ENCODE peak calls at places on chromosome 12, in four cellular contexts. One of them, this sample, is unnamed.

GRCh38 chr12:121069206-121069605 is 30.2 kb upstream of the OASL start:
- DNase-seq in HepG2: no peak
- DNase-seq in K562: no peak
- DNase-seq in GM12878: no peak
- DNase-seq in this sample: no peak

GRCh38 chr12:8081228-8081920 is 700 bp upstream of the NECAP1 start:
- DNase-seq in HepG2: no peak
- DNase-seq in K562: peak
- DNase-seq in GM12878: no peak
- DNase-seq in this sample: no peak

GRCh38 chr12:25982416-25982815 is 23.9 kb downstream of the RASSF8 start:
- DNase-seq in HepG2: no peak
- DNase-seq in K562: no peak
- DNase-seq in GM12878: no peak
- DNase-seq in this sample: no peak

GRCh38 chr12:105278043-105278697 is 42.2 kb upstream of the APPL2 start:
- DNase-seq in HepG2: peak
- DNase-seq in K562: no peak
- DNase-seq in GM12878: no peak
- DNase-seq in this sample: no peak

GRCh38 chr12:115542656-115543055 is 734.8 kb downstream of the MED13L start:
- DNase-seq in HepG2: peak
- DNase-seq in K562: no peak
- DNase-seq in GM12878: no peak
- DNase-seq in this sample: no peak

GRCh38 chr12:81034926-81035325 is 43.0 kb upstream of the ACSS3 start:
- DNase-seq in HepG2: peak
- DNase-seq in K562: no peak
- DNase-seq in GM12878: no peak
- DNase-seq in this sample: no peak

GRCh38 chr12:29741342-29742241 is 42.1 kb downstream of the TMTC1 start:
- DNase-seq in HepG2: no peak
- DNase-seq in K562: no peak
- DNase-seq in GM12878: no peak
- DNase-seq in this sample: no peak

GRCh38 chr12:81128930-81129554 is 51.2 kb downstream of the ACSS3 start:
- DNase-seq in HepG2: peak
- DNase-seq in K562: peak
- DNase-seq in GM12878: peak
- DNase-seq in this sample: peak

GRCh38 chr12:114238808-114239207 is 167.1 kb downstream of the TBX5 start:
- DNase-seq in HepG2: no peak
- DNase-seq in K562: no peak
- DNase-seq in GM12878: no peak
- DNase-seq in this sample: no peak

GRCh38 chr12:53696285-53696654 is 20.4 kb upstream of the ATP5MC2 start:
- DNase-seq in HepG2: peak
- DNase-seq in K562: peak
- DNase-seq in GM12878: peak
- DNase-seq in this sample: peak

GRCh38 chr12:38144601-38145436 is 171.8 kb upstream of the ALG10B start:
- DNase-seq in HepG2: no peak
- DNase-seq in K562: no peak
- DNase-seq in GM12878: no peak
- DNase-seq in this sample: no peak

GRCh38 chr12:2641761-2642160 is 153.0 kb upstream of the FKBP4 start:
- DNase-seq in HepG2: no peak
- DNase-seq in K562: no peak
- DNase-seq in GM12878: no peak
- DNase-seq in this sample: peak

GRCh38 chr12:27521066-27521465 is 2.9 kb upstream of the PPFIBP1 start:
- DNase-seq in HepG2: no peak
- DNase-seq in K562: peak
- DNase-seq in GM12878: no peak
- DNase-seq in this sample: peak

GRCh38 chr12:86774841-86775386 is 518.7 kb upstream of the MGAT4C start:
- DNase-seq in HepG2: no peak
- DNase-seq in K562: no peak
- DNase-seq in GM12878: no peak
- DNase-seq in this sample: no peak

GRCh38 chr12:91769736-91770135 is 375.9 kb downstream of the BTG1 start:
- DNase-seq in HepG2: no peak
- DNase-seq in K562: no peak
- DNase-seq in GM12878: no peak
- DNase-seq in this sample: no peak

GRCh38 chr12:25817166-25817565 is 141.3 kb upstream of the RASSF8 start:
- DNase-seq in HepG2: no peak
- DNase-seq in K562: no peak
- DNase-seq in GM12878: no peak
- DNase-seq in this sample: no peak

GRCh38 chr12:114395755-114396152 is 10.2 kb downstream of the TBX5 start:
- DNase-seq in HepG2: no peak
- DNase-seq in K562: no peak
- DNase-seq in GM12878: no peak
- DNase-seq in this sample: no peak

GRCh38 chr12:116533343-116534248 is 25.6 kb upstream of the MAP1LC3B2 start:
- DNase-seq in HepG2: no peak
- DNase-seq in K562: peak
- DNase-seq in GM12878: no peak
- DNase-seq in this sample: peak

GRCh38 chr12:124939428-124940142 is 25.1 kb upstream of the UBC start:
- DNase-seq in HepG2: peak
- DNase-seq in K562: peak
- DNase-seq in GM12878: peak
- DNase-seq in this sample: peak

GRCh38 chr12:68291396-68292036 is 38.1 kb upstream of the IL22 start:
- DNase-seq in HepG2: no peak
- DNase-seq in K562: no peak
- DNase-seq in GM12878: no peak
- DNase-seq in this sample: no peak

GRCh38 chr12:110012137-110012536 is 12.9 kb downstream of the ANKRD13A start:
- DNase-seq in HepG2: peak
- DNase-seq in K562: no peak
- DNase-seq in GM12878: no peak
- DNase-seq in this sample: no peak

GRCh38 chr12:65282840-65283239 is 4.4 kb downstream of the MSRB3 start:
- DNase-seq in HepG2: no peak
- DNase-seq in K562: no peak
- DNase-seq in GM12878: no peak
- DNase-seq in this sample: no peak

GRCh38 chr12:45369065-45369464 is 153.2 kb downstream of the ANO6 start:
- DNase-seq in HepG2: no peak
- DNase-seq in K562: no peak
- DNase-seq in GM12878: no peak
- DNase-seq in this sample: no peak

GRCh38 chr12:46386877-46387629 is 14.5 kb upstream of the SLC38A2 start:
- DNase-seq in HepG2: no peak
- DNase-seq in K562: peak
- DNase-seq in GM12878: no peak
- DNase-seq in this sample: no peak

GRCh38 chr12:12563529-12563928 is 866 bp upstream of the DUSP16 start:
- DNase-seq in HepG2: no peak
- DNase-seq in K562: no peak
- DNase-seq in GM12878: no peak
- DNase-seq in this sample: no peak

GRCh38 chr12:127401536-127401935 is 865.4 kb upstream of the TMEM132C start:
- DNase-seq in HepG2: no peak
- DNase-seq in K562: no peak
- DNase-seq in GM12878: no peak
- DNase-seq in this sample: no peak

GRCh38 chr12:107441906-107442305 is 243.7 kb upstream of the PWP1 start:
- DNase-seq in HepG2: no peak
- DNase-seq in K562: no peak
- DNase-seq in GM12878: no peak
- DNase-seq in this sample: no peak

GRCh38 chr12:24057920-24058476 is 108.5 kb upstream of the SOX5 start:
- DNase-seq in HepG2: no peak
- DNase-seq in K562: no peak
- DNase-seq in GM12878: no peak
- DNase-seq in this sample: no peak

GRCh38 chr12:57898308-57898970 is 42.9 kb upstream of the ATP23 start:
- DNase-seq in HepG2: no peak
- DNase-seq in K562: no peak
- DNase-seq in GM12878: peak
- DNase-seq in this sample: no peak

GRCh38 chr12:116194935-116195431 is 82.5 kb downstream of the MED13L start:
- DNase-seq in HepG2: no peak
- DNase-seq in K562: no peak
- DNase-seq in GM12878: peak
- DNase-seq in this sample: no peak

GRCh38 chr12:17763365-17763764 is 326.6 kb downstream of the RERGL start:
- DNase-seq in HepG2: no peak
- DNase-seq in K562: no peak
- DNase-seq in GM12878: no peak
- DNase-seq in this sample: no peak

DNA sequence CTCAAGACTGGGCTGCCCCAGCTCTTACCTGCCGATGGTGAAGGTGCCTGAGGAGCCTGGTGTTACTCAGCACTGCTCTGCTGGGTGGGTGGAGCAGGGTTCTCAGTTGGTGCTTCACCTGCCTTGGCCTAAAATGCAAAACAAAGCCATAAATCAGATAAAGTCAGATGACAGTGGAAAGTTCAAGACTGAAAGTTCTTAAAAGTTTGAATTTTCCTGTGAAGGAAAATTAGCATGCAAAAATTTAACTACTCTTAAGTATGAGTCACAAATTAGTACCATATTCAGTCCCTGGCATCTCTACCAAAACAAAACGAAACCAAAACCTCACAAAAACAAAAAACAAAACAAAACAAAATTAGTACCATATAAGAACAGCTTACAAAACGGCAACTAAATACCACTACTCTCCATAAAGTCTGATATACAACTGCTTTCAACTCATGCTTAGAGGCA is 21.9 kb downstream of the YBX3 start:
- DNase-seq in HepG2: no peak
- DNase-seq in K562: no peak
- DNase-seq in GM12878: no peak
- DNase-seq in this sample: no peak
- TF ChIP-seq ETV6 in HepG2: no peak
- TF ChIP-seq ETV6 in K562: no peak
- TF ChIP-seq ETV6 in GM12878: no peak
- TF ChIP-seq ETV6 in this sample: no peak

GRCh38 chr12:3655331-3655900 is 97.5 kb downstream of the CRACR2A start:
- DNase-seq in HepG2: peak
- DNase-seq in K562: peak
- DNase-seq in GM12878: no peak
- DNase-seq in this sample: peak

GRCh38 chr12:3658327-3659163 is 94.4 kb downstream of the CRACR2A start:
- DNase-seq in HepG2: peak
- DNase-seq in K562: peak
- DNase-seq in GM12878: no peak
- DNase-seq in this sample: peak

GRCh38 chr12:3656946-3657622 is 95.8 kb downstream of the CRACR2A start:
- DNase-seq in HepG2: no peak
- DNase-seq in K562: no peak
- DNase-seq in GM12878: no peak
- DNase-seq in this sample: no peak

GRCh38 chr12:3662516-3662915 is 90.4 kb downstream of the CRACR2A start:
- DNase-seq in HepG2: peak
- DNase-seq in K562: no peak
- DNase-seq in GM12878: no peak
- DNase-seq in this sample: no peak

DNA sequence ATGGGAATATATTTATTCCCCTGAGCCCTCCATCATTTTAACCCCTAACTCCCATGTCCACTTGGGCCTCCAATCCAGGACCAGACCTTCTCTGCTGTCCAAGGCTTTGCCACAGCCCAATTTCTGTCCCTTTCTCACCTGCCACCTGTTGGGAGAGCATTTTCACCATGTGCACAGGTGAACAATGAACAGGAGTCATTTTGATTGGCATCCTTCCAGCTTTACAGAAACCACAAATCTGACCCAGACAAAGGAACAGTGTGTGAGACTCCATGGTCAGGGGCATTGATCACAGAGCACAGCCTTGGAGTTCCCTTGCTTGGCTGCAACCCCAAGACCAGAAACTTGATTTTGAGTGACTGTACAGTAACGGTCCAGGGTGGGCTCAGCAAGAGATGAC is 91.9 kb downstream of the CRACR2A start:
- DNase-seq in HepG2: peak
- DNase-seq in K562: no peak
- DNase-seq in GM12878: no peak
- DNase-seq in this sample: no peak
- TF ChIP-seq ATF3 in HepG2: no peak
- TF ChIP-seq ATF3 in K562: no peak
- TF ChIP-seq ATF3 in GM12878: no peak
- TF ChIP-seq ATF3 in this sample: no peak

DNA sequence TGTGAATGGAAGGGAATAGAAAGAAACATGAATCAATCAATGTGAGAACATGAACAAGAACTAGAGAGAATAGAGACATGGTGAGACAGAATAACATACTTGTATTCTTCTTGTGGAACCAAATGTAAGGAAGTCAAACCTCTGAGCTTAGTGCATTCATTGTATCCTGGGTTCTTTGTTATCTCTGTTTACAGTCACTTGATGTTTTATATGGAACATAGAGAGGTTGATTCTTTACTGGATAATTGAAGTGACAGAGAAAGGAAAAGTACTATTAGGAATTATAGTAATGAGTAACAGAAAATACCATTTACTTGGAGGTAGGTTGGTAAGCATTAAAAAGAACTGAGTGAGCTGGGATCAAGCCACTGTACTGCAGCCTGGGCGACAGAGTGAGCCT is 2.5 kb upstream of the WNK1 start:
- DNase-seq in HepG2: no peak
- DNase-seq in K562: no peak
- DNase-seq in GM12878: no peak
- DNase-seq in this sample: no peak
- TF ChIP-seq ETV6 in HepG2: no peak
- TF ChIP-seq ETV6 in K562: no peak
- TF ChIP-seq ETV6 in GM12878: no peak
- TF ChIP-seq ETV6 in this sample: no peak

DNA sequence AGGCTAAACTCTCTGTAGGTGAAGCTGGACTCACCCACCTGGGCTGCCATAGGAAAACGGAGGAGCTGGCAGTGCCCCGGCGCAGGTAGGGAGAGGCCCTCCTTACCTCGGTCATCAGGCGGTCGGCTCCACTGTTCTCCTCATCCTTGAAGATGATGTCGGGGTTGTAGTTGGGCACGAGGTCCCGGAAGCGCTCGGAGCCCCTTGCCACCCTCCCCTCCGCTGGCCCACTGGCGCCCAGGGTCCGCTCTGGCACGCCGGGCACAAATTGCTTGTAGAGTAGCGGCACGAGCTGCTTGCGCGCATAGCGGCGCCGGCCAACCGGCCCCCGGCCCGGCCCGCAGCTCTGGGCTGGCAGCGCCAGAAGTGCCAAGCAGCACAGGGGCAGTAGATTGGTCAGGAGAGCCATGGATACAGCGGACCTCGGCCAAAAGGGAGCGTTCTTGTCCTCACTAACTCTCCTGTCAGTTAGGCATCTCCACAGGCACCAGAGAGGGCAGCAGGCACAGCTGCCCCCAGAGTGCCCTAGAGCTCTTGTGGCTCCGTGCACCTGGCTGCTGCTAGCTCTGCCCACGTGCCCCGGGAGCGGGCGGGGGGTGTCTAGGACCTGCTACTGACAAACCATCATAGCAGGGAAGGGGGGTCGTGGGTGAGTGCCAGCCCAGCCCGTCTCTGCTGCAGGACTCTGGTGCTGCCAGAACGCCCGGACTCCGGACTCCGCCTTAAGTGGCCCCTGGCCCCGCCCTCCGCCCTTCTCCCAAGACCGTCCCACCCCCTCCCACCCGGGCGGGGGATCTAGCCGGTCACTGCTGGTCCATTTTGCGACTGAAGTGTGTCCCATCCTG is at the start of gene DHH:
- DNase-seq in HepG2: no peak
- DNase-seq in K562: peak
- DNase-seq in GM12878: no peak
- DNase-seq in this sample: peak
- TF ChIP-seq ATF3 in HepG2: no peak
- TF ChIP-seq ATF3 in K562: no peak
- TF ChIP-seq ATF3 in GM12878: no peak
- TF ChIP-seq ATF3 in this sample: no peak